ENCODE peak calls at places on chromosomes 2 and 18, in eight cellular contexts. One of them, this sample, is unnamed.

GRCh38 chr18:2935438-2936192 is 77.3 kb downstream of the LPIN2 start:
- DNase-seq in AG04450: no peak
- DNase-seq in Peyer's patch: no peak
- DNase-seq in tibial nerve: no peak
- DNase-seq in neuronal stem cell: no peak
- DNase-seq in fibroblast of lung: peak; percentile 71
- DNase-seq in testis: no peak
- DNase-seq in cardiac muscle cell: peak; percentile 30
- DNase-seq in this sample: no peak

GRCh38 chr2:184372484-184372883 is 225.8 kb upstream of the ZNF804A start:
- DNase-seq in Peyer's patch: no peak
- DNase-seq in neuronal stem cell: peak; percentile 14
- DNase-seq in cardiac muscle cell: no peak
- DNase-seq in fibroblast of lung: no peak
- DNase-seq in tibial nerve: no peak
- DNase-seq in testis: no peak
- DNase-seq in AG04450: no peak
- DNase-seq in this sample: no peak

GRCh38 chr2:21774691-21775090 is 650.9 kb downstream of the TDRD15 start:
- DNase-seq in cardiac muscle cell: no peak
- DNase-seq in neuronal stem cell: no peak
- DNase-seq in AG04450: no peak
- DNase-seq in Peyer's patch: no peak
- DNase-seq in testis: no peak
- DNase-seq in tibial nerve: no peak
- DNase-seq in fibroblast of lung: no peak
- DNase-seq in this sample: no peak

GRCh38 chr2:2014251-2014761 is 270.0 kb upstream of the PXDN start:
- DNase-seq in neuronal stem cell: peak; percentile 62
- DNase-seq in fibroblast of lung: no peak
- DNase-seq in AG04450: no peak
- DNase-seq in tibial nerve: no peak
- DNase-seq in Peyer's patch: no peak
- DNase-seq in cardiac muscle cell: no peak
- DNase-seq in testis: peak; percentile 18
- DNase-seq in this sample: no peak

GRCh38 chr2:162244559-162245031 is 1.4 kb upstream of the FAP start:
- DNase-seq in AG04450: no peak
- DNase-seq in Peyer's patch: no peak
- DNase-seq in fibroblast of lung: peak; percentile 67
- DNase-seq in cardiac muscle cell: peak; percentile 90
- DNase-seq in tibial nerve: no peak
- DNase-seq in testis: peak; percentile 22
- DNase-seq in neuronal stem cell: no peak
- DNase-seq in this sample: peak; percentile 76

GRCh38 chr2:191935247-191935646 is 88.4 kb upstream of the CAVIN2 start:
- DNase-seq in testis: no peak
- DNase-seq in Peyer's patch: no peak
- DNase-seq in fibroblast of lung: no peak
- DNase-seq in AG04450: no peak
- DNase-seq in tibial nerve: no peak
- DNase-seq in neuronal stem cell: no peak
- DNase-seq in cardiac muscle cell: no peak
- DNase-seq in this sample: no peak

GRCh38 chr2:205496777-205497176 is 185.5 kb upstream of the NRP2 start:
- DNase-seq in cardiac muscle cell: peak; percentile 66
- DNase-seq in fibroblast of lung: peak; percentile 97
- DNase-seq in AG04450: peak; percentile 95
- DNase-seq in testis: no peak
- DNase-seq in tibial nerve: no peak
- DNase-seq in Peyer's patch: no peak
- DNase-seq in neuronal stem cell: no peak
- DNase-seq in this sample: no peak

GRCh38 chr2:205218056-205218455 is 464.2 kb upstream of the NRP2 start:
- DNase-seq in testis: no peak
- DNase-seq in Peyer's patch: no peak
- DNase-seq in cardiac muscle cell: no peak
- DNase-seq in fibroblast of lung: peak; percentile 59
- DNase-seq in AG04450: no peak
- DNase-seq in tibial nerve: no peak
- DNase-seq in neuronal stem cell: no peak
- DNase-seq in this sample: no peak

GRCh38 chr18:10410472-10411300 is 43.7 kb upstream of the APCDD1 start:
- DNase-seq in tibial nerve: no peak
- DNase-seq in fibroblast of lung: no peak
- DNase-seq in Peyer's patch: no peak
- DNase-seq in AG04450: no peak
- DNase-seq in testis: no peak
- DNase-seq in neuronal stem cell: no peak
- DNase-seq in cardiac muscle cell: no peak
- DNase-seq in this sample: no peak

GRCh38 chr18:68740966-68741365 is 26.1 kb upstream of the TMX3 start:
- DNase-seq in fibroblast of lung: peak; percentile 29
- DNase-seq in neuronal stem cell: no peak
- DNase-seq in cardiac muscle cell: no peak
- DNase-seq in tibial nerve: no peak
- DNase-seq in AG04450: no peak
- DNase-seq in Peyer's patch: no peak
- DNase-seq in testis: no peak
- DNase-seq in this sample: no peak

DNA sequence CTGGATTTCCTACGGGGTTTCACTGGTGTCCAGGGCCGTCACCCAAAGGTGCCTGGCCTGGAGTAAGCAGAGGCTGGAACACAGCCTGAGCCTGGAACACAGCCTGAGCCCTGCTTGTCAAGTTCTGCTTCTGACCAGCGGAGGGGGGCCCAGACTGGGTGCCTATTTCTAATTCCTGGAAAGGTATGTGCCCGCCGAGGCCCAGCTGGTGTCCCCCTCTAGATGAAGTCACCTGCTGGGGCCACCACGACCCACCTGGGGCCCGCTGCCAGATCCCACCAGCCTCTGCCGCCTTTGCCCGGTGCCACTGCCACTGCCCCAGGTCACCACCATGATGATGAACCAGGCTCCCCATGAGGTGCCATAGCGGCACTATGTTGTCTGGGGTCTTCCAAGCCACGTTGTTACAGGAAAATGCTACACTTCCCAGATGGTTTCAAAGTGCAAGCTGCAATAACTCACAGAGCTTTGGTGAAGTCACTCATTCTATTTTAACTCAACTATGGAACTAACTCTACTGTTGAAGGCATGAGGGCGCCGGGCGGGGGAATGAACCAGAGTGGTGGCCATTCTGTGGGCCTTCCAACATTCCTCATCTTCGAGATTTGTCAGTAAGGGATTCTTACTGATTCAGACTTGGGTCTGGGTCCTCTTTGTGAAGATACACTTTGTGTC is 40.9 kb upstream of the LAPTM4A start:
- DNase-seq in testis: no peak
- DNase-seq in neuronal stem cell: no peak
- DNase-seq in AG04450: no peak
- DNase-seq in fibroblast of lung: no peak
- DNase-seq in Peyer's patch: no peak
- DNase-seq in cardiac muscle cell: no peak
- DNase-seq in tibial nerve: no peak
- DNase-seq in this sample: no peak
- H3K27ac ChIP-seq in testis: no peak overlapping the region
- H3K27ac ChIP-seq in neuronal stem cell: no peak overlapping the region
- H3K27ac ChIP-seq in AG04450: peak overlapping the region; percentile 98
- H3K27ac ChIP-seq in fibroblast of lung: peak overlapping the region; percentile 74
- H3K27ac ChIP-seq in Peyer's patch: peak overlapping the region; percentile 70
- H3K27ac ChIP-seq in cardiac muscle cell: no peak overlapping the region
- H3K27ac ChIP-seq in tibial nerve: peak overlapping the region; percentile 50
- H3K27ac ChIP-seq in this sample: no peak overlapping the region

GRCh38 chr2:106565599-106565998 is 78.4 kb downstream of the CD8B2 start:
- DNase-seq in testis: no peak
- DNase-seq in fibroblast of lung: no peak
- DNase-seq in neuronal stem cell: no peak
- DNase-seq in AG04450: no peak
- DNase-seq in Peyer's patch: no peak
- DNase-seq in cardiac muscle cell: no peak
- DNase-seq in tibial nerve: no peak
- DNase-seq in this sample: no peak
- H3K4me3 ChIP-seq in testis: no peak overlapping the region
- H3K4me3 ChIP-seq in fibroblast of lung: no peak overlapping the region
- H3K4me3 ChIP-seq in neuronal stem cell: no peak overlapping the region
- H3K4me3 ChIP-seq in AG04450: no peak overlapping the region
- H3K4me3 ChIP-seq in Peyer's patch: no peak overlapping the region
- H3K4me3 ChIP-seq in cardiac muscle cell: no peak overlapping the region
- H3K4me3 ChIP-seq in tibial nerve: no peak overlapping the region
- H3K4me3 ChIP-seq in this sample: no peak overlapping the region

GRCh38 chr2:126239560-126239959 is 416.4 kb upstream of the GYPC start:
- DNase-seq in fibroblast of lung: no peak
- DNase-seq in testis: no peak
- DNase-seq in Peyer's patch: no peak
- DNase-seq in neuronal stem cell: no peak
- DNase-seq in AG04450: no peak
- DNase-seq in cardiac muscle cell: no peak
- DNase-seq in tibial nerve: no peak
- DNase-seq in this sample: no peak
- H3K27ac ChIP-seq in fibroblast of lung: no peak overlapping the region
- H3K27ac ChIP-seq in testis: no peak overlapping the region
- H3K27ac ChIP-seq in Peyer's patch: no peak overlapping the region
- H3K27ac ChIP-seq in neuronal stem cell: no peak overlapping the region
- H3K27ac ChIP-seq in AG04450: no peak overlapping the region
- H3K27ac ChIP-seq in cardiac muscle cell: no peak overlapping the region
- H3K27ac ChIP-seq in tibial nerve: no peak overlapping the region
- H3K27ac ChIP-seq in this sample: no peak overlapping the region

GRCh38 chr2:240560480-240561324 is 545 bp downstream of the DUSP28 start:
- DNase-seq in testis: peak; percentile 100
- DNase-seq in AG04450: peak; percentile 93
- DNase-seq in tibial nerve: peak; percentile 100
- DNase-seq in cardiac muscle cell: peak; percentile 99
- DNase-seq in Peyer's patch: peak; percentile 100
- DNase-seq in neuronal stem cell: peak; percentile 97
- DNase-seq in fibroblast of lung: peak; percentile 98
- DNase-seq in this sample: peak; percentile 100

GRCh38 chr2:240560084-240560479 is at the start of gene DUSP28:
- DNase-seq in AG04450: no peak
- DNase-seq in neuronal stem cell: peak; percentile 69
- DNase-seq in Peyer's patch: peak; percentile 96
- DNase-seq in fibroblast of lung: peak; percentile 85
- DNase-seq in testis: peak; percentile 94
- DNase-seq in cardiac muscle cell: peak; percentile 92
- DNase-seq in tibial nerve: peak; percentile 82
- DNase-seq in this sample: peak; percentile 95

GRCh38 chr2:240558229-240558885 is 569 bp upstream of the ANKMY1 start:
- DNase-seq in fibroblast of lung: no peak
- DNase-seq in cardiac muscle cell: no peak
- DNase-seq in neuronal stem cell: no peak
- DNase-seq in AG04450: no peak
- DNase-seq in testis: no peak
- DNase-seq in Peyer's patch: peak; percentile 47
- DNase-seq in tibial nerve: no peak
- DNase-seq in this sample: no peak

GRCh38 chr2:240557808-240558207 is at the start of gene ANKMY1:
- DNase-seq in cardiac muscle cell: peak; percentile 82
- DNase-seq in Peyer's patch: peak; percentile 84
- DNase-seq in tibial nerve: no peak
- DNase-seq in fibroblast of lung: peak; percentile 59
- DNase-seq in testis: peak; percentile 78
- DNase-seq in neuronal stem cell: peak; percentile 78
- DNase-seq in AG04450: no peak
- DNase-seq in this sample: peak; percentile 70

GRCh38 chr2:240559271-240559670 is 886 bp upstream of the DUSP28 start:
- DNase-seq in Peyer's patch: no peak
- DNase-seq in testis: no peak
- DNase-seq in AG04450: no peak
- DNase-seq in tibial nerve: no peak
- DNase-seq in fibroblast of lung: no peak
- DNase-seq in neuronal stem cell: no peak
- DNase-seq in cardiac muscle cell: no peak
- DNase-seq in this sample: no peak
- H3K4me3 ChIP-seq in Peyer's patch: no peak overlapping the region
- H3K4me3 ChIP-seq in testis: no peak overlapping the region
- H3K4me3 ChIP-seq in AG04450: no peak overlapping the region
- H3K4me3 ChIP-seq in tibial nerve: no peak overlapping the region
- H3K4me3 ChIP-seq in fibroblast of lung: no peak overlapping the region
- H3K4me3 ChIP-seq in neuronal stem cell: no peak overlapping the region
- H3K4me3 ChIP-seq in cardiac muscle cell: no peak overlapping the region
- H3K4me3 ChIP-seq in this sample: no peak overlapping the region

GRCh38 chr18:75216926-75217303 is 6.3 kb downstream of the TSHZ1 start:
- DNase-seq in Peyer's patch: no peak
- DNase-seq in cardiac muscle cell: no peak
- DNase-seq in fibroblast of lung: no peak
- DNase-seq in testis: no peak
- DNase-seq in tibial nerve: no peak
- DNase-seq in AG04450: no peak
- DNase-seq in neuronal stem cell: no peak
- DNase-seq in this sample: no peak
- H3K27ac ChIP-seq in Peyer's patch: peak overlapping the region; percentile 83
- H3K27ac ChIP-seq in cardiac muscle cell: no peak overlapping the region
- H3K27ac ChIP-seq in fibroblast of lung: no peak overlapping the region
- H3K27ac ChIP-seq in testis: peak overlapping the region; percentile 89
- H3K27ac ChIP-seq in tibial nerve: peak overlapping the region; percentile 77
- H3K27ac ChIP-seq in AG04450: no peak overlapping the region
- H3K27ac ChIP-seq in neuronal stem cell: no peak overlapping the region
- H3K27ac ChIP-seq in this sample: no peak overlapping the region

DNA sequence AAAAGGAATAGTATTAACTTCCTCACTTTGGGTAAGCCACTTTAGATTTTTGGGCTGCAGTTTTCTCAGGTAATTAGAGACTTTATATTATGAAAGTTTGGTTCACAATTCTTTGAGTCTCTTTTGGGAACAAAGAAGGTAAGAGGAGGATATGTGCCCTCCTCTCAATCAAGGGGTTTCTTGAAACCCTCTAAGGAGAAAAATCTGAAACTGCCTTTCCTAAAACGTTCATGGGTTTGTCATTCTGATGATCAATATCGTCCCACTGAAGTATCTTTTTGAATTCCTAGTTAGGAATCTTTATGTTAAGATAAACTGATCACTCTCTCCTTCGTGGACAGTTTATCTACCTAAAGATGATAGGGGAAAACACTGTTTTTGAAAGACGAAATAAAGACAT is 42.4 kb upstream of the AKAIN1 start:
- DNase-seq in AG04450: no peak
- DNase-seq in testis: no peak
- DNase-seq in neuronal stem cell: no peak
- DNase-seq in cardiac muscle cell: no peak
- DNase-seq in tibial nerve: no peak
- DNase-seq in fibroblast of lung: no peak
- DNase-seq in Peyer's patch: no peak
- DNase-seq in this sample: no peak
- H3K4me3 ChIP-seq in AG04450: peak overlapping the region; percentile 84
- H3K4me3 ChIP-seq in testis: no peak overlapping the region
- H3K4me3 ChIP-seq in neuronal stem cell: no peak overlapping the region
- H3K4me3 ChIP-seq in cardiac muscle cell: peak overlapping the region; percentile 42
- H3K4me3 ChIP-seq in tibial nerve: peak overlapping the region; percentile 66
- H3K4me3 ChIP-seq in fibroblast of lung: peak overlapping the region; percentile 68
- H3K4me3 ChIP-seq in Peyer's patch: peak overlapping the region; percentile 85
- H3K4me3 ChIP-seq in this sample: no peak overlapping the region